ENCODE peak calls at places on chromosomes 6 and 20, in four cellular contexts. W is HL-60, A is GM12878, I is GM12891. S is an unnamed sample.

GRCh38 chr6:40708049-40708448 is 120.9 kb upstream of the LRFN2 start:
- DNase-seq in W (no peak), A (no peak), I (no peak), S (no peak)

GRCh38 chr6:118387921-118388701 is 160.0 kb upstream of the PLN start:
- DNase-seq in W (no peak), A (no peak), I (no peak), S (no peak)

GRCh38 chr20:39849664-39850063 is 839.4 kb downstream of the MAFB start:
- DNase-seq in W (no peak), A (no peak), I (no peak), S (no peak)

GRCh38 chr6:107813555-107814194 is 10.4 kb downstream of the SCML4 start:
- DNase-seq in W (no peak), A (no peak), I (no peak), S (no peak)

GRCh38 chr6:166599158-166599557 is 12.7 kb upstream of the RAMACL start:
- DNase-seq in W (no peak), A (no peak), I (no peak), S (no peak)

GRCh38 chr20:24165336-24166126 is 177.0 kb upstream of the GGTLC1 start:
- DNase-seq in W (no peak), A (no peak), I (no peak), S (no peak)

GRCh38 chr6:106053484-106053883 is 32.7 kb upstream of the PRDM1 start:
- DNase-seq in W (no peak), A (no peak), I (no peak), S (no peak)

GRCh38 chr20:32924781-32925180 is 66.1 kb downstream of the EFCAB8 start:
- DNase-seq in W (no peak), A (no peak), I (no peak), S (no peak)

GRCh38 chr6:25217275-25217674 is 61.9 kb upstream of the CARMIL1 start:
- DNase-seq in W (no peak), A (no peak), I (no peak), S (no peak)

GRCh38 chr6:150891886-150892485 is 26.5 kb downstream of the MTHFD1L start:
- DNase-seq in W (peak), A (peak), I (no peak), S (peak)

GRCh38 chr20:59365611-59366284 is 65.3 kb downstream of the EDN3 start:
- DNase-seq in W (no peak), A (no peak), I (no peak), S (no peak)

GRCh38 chr6:147204060-147204785 is at the start of gene STXBP5:
- DNase-seq in W (peak), A (no peak), I (peak), S (peak)

GRCh38 chr6:45651301-45651700 is 273.6 kb upstream of the SUPT3H start:
- DNase-seq in W (no peak), A (no peak), I (no peak), S (no peak)

GRCh38 chr6:45970326-45970725 is 45.3 kb downstream of the CLIC5 start:
- DNase-seq in W (no peak), A (no peak), I (no peak), S (no peak)

GRCh38 chr20:21090112-21090737 is 15.9 kb downstream of the LINC00237 start:
- DNase-seq in W (no peak), A (no peak), I (no peak), S (no peak)

GRCh38 chr6:85357651-85358050 is 92.2 kb upstream of the NT5E start:
- DNase-seq in W (no peak), A (no peak), I (no peak), S (no peak)

GRCh38 chr6:155278319-155279049 is 14.7 kb downstream of the CLDN20 start:
- DNase-seq in W (no peak), A (no peak), I (no peak), S (no peak)

GRCh38 chr6:55448446-55448845 is 121.2 kb downstream of the GFRAL start:
- DNase-seq in W (no peak), A (no peak), I (no peak), S (no peak)

GRCh38 chr6:136582702-136583471 is 32.7 kb upstream of the MAP7 start:
- DNase-seq in W (no peak), A (no peak), I (no peak), S (peak)

GRCh38 chr6:112269165-112269564 is 14.8 kb upstream of the LAMA4 start:
- DNase-seq in W (no peak), A (no peak), I (no peak), S (no peak)

GRCh38 chr20:36281785-36282380 is 24.3 kb upstream of the DLGAP4 start:
- DNase-seq in W (no peak), A (no peak), I (no peak), S (no peak)

GRCh38 chr6:142570221-142570671 is 268.4 kb downstream of the ADGRG6 start:
- DNase-seq in W (no peak), A (no peak), I (no peak), S (no peak)

GRCh38 chr20:7003598-7003997 is 236.1 kb downstream of the BMP2 start:
- DNase-seq in W (no peak), A (no peak), I (no peak), S (no peak)

GRCh38 chr20:53382263-53382844 is 211.3 kb downstream of the ZNF217 start:
- DNase-seq in W (no peak), A (no peak), I (no peak), S (no peak)

GRCh38 chr20:13006825-13007224 is 1.9 kb upstream of the SPTLC3 start:
- DNase-seq in W (no peak), A (no peak), I (no peak), S (no peak)

GRCh38 chr6:106568518-106568917 is 60.8 kb downstream of the RTN4IP1 start:
- DNase-seq in W (no peak), A (no peak), I (no peak), S (no peak)

DNA sequence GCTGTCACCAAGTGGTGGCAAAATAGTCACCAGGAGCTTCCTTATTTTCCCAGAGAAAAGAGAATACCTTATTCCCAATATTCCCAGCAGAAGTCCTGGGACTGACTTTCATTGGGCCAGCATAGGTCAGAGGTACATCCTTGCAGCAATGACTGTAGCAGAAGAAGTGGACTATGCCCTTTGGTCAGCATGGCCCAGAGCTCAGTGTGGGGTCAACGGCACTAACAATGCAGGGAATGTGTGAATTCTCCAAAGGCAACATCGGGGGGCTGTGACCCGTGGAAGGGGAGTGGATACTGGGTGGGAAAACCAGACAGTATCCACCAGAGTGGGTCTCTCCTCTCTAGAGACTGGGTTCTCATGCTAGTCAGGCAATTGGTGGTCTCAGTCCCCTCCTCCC is 15.6 kb upstream of the LBP start:
- DNase-seq in W (no peak), A (no peak), I (no peak), S (no peak)
- TF ChIP-seq SPI1 in W (no peak), A (no peak), I (no peak), S (no peak)

DNA sequence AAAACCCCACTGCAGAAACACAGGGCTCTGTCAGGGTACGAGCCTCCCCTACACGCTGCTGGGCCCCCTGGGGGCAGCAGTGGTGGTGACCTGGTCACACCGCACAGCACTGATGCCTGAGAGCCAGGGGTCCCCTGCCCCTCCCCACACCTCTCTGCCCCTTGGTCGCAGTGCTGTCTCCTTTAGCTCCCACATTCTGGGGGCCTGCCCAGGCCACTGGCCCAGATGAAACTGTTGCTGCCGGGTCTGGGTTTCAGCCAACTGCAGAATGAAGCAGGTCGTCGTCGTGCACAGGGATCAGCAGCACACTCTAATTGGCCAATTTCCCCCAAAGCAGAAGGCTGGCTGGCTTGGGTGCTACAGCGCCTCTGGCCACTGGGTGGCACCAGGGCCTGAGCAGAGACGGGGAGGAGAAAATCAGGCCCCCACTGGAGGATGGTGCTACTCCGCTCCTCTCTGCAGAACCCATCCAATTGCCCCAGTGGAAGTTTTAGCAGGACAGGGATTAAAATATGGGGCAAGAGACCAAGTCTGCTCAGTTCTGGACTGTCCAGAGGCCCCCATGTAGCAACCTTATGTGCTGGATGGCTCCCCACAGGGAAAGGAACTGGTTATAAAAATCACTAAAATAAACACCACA is 26.1 kb downstream of the DIDO1 start:
- DNase-seq in W (peak), A (no peak), I (peak), S (peak)
- TF ChIP-seq SPI1 in W (no peak), A (no peak), I (no peak), S (no peak)

GRCh38 chr20:63580796-63581461 is 6.9 kb upstream of the HELZ2 start:
- DNase-seq in W (peak), A (no peak), I (peak), S (peak)
- TF ChIP-seq SPI1 in W (no peak), A (no peak), I (no peak), S (no peak)

DNA sequence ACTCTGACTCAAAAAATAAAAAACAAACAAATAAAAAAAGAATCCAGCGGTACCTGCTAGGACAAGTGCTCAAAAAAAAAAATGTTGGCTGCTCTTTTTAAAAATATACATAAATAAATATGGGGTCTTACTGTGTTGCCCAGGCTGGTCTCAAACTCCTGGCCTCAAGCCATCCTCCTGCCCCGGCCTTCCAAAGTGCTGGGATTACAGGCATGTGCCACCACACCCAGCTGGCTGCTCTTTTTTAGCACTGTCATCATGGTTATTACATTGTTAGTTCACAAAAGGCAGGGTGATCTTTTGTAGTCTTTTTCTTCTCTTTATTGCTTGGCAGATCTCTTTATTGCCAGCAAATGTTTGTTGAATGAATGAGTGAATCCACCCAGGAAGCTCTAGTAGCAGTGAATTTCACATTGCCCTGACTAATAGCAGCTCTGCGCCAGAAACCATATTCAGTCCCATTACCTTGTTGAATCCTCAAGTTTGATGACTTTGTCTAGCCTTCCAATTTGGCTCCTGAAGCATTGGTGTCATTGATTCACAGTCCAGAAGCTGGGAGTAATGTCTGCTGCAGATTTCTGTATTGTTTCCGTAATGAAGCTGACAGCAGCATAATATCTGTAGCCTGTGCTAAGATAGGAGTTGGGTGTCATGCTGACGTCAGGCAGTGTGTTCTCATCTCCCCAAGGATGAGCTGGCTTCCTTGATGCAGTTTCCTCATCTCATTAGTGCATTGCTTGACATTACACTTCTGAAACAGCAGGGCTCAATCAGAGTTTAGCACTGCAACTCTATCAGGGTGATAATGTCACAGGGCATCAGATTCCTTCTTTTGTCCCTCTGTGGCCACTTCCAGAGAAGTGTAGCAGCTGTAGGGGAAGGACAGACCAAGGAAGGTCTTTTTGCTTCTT is 84.9 kb upstream of the TGM3 start:
- DNase-seq in W (peak), A (no peak), I (no peak), S (no peak)
- TF ChIP-seq SPI1 in W (no peak), A (no peak), I (no peak), S (no peak)

GRCh38 chr6:89216411-89216810 is 747 bp downstream of the GABRR1 start:
- DNase-seq in W (no peak), A (no peak), I (no peak), S (no peak)
- TF ChIP-seq SPI1 in W (no peak), A (no peak), I (no peak), S (no peak)

GRCh38 chr6:72828904-72829303 is 207.0 kb downstream of the KCNQ5 start:
- DNase-seq in W (no peak), A (no peak), I (no peak), S (no peak)
- TF ChIP-seq SPI1 in W (no peak), A (no peak), I (no peak), S (no peak)

GRCh38 chr6:21678990-21679389 is 85.4 kb downstream of the SOX4 start:
- DNase-seq in W (no peak), A (no peak), I (no peak), S (no peak)
- TF ChIP-seq SPI1 in W (no peak), A (no peak), I (no peak), S (no peak)

DNA sequence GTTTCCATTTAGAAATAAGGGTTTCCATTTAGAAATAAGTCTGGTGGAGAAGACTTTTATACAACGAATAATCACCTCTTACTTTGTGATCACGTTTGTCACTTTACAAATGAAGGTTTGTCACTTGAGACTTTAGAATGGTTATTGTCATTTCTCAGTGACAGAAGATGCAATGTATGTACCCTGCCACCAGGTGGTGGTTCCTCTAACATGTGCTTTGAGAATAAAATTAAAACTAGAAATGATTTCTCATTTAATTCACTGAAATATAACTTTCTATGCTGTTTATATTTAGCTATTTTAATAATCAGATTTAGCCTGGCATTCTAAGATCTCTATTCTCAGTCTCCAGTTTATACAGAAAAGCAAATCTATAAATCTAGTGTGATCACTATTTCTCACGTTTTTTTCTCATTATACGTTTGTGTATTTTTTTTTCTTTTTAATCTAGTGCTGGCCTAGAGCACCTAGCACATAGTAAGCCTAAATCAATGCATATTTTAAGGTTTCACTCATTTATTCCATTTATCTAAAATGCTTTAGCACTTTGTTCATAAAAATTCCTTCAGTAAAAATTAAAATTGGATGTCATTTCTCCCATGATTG is 57.4 kb upstream of the TFAP2D start:
- DNase-seq in W (no peak), A (no peak), I (peak), S (peak)
- TF ChIP-seq SPI1 in W (no peak), A (no peak), I (no peak), S (no peak)

S was measured in K562.